ENCODE peak calls at places on chromosomes 11 and 22, in ten cellular contexts. One of them, this sample, is unnamed.

GRCh38 chr22:23609983-23610781 is 21.9 kb downstream of the DRICH1 start:
- DNase-seq in Panc1: no peak
- DNase-seq in H9: no peak
- DNase-seq in upper lobe of right lung: no peak
- DNase-seq in PC-3: no peak
- DNase-seq in astrocyte of the spinal cord: no peak
- DNase-seq in heart right ventricle: no peak
- DNase-seq in choroid plexus epithelial cell: no peak
- DNase-seq in Caco-2: no peak
- DNase-seq in OCI-LY7: no peak
- DNase-seq in this sample: no peak

GRCh38 chr11:77448269-77448668 is 25.6 kb downstream of the PAK1 start:
- DNase-seq in Panc1: no peak
- DNase-seq in H9: no peak
- DNase-seq in upper lobe of right lung: no peak
- DNase-seq in PC-3: no peak
- DNase-seq in astrocyte of the spinal cord: no peak
- DNase-seq in heart right ventricle: no peak
- DNase-seq in choroid plexus epithelial cell: no peak
- DNase-seq in Caco-2: no peak
- DNase-seq in OCI-LY7: no peak
- DNase-seq in this sample: no peak

GRCh38 chr22:26800858-26801257 is 143.5 kb downstream of the MIAT start:
- DNase-seq in Panc1: no peak
- DNase-seq in H9: peak
- DNase-seq in upper lobe of right lung: no peak
- DNase-seq in PC-3: no peak
- DNase-seq in astrocyte of the spinal cord: no peak
- DNase-seq in heart right ventricle: no peak
- DNase-seq in choroid plexus epithelial cell: peak
- DNase-seq in Caco-2: peak
- DNase-seq in OCI-LY7: no peak
- DNase-seq in this sample: no peak

GRCh38 chr11:127136438-127136837 is 135.9 kb upstream of the KIRREL3 start:
- DNase-seq in Panc1: no peak
- DNase-seq in H9: no peak
- DNase-seq in upper lobe of right lung: no peak
- DNase-seq in PC-3: no peak
- DNase-seq in astrocyte of the spinal cord: no peak
- DNase-seq in heart right ventricle: no peak
- DNase-seq in choroid plexus epithelial cell: no peak
- DNase-seq in Caco-2: no peak
- DNase-seq in OCI-LY7: no peak
- DNase-seq in this sample: no peak

GRCh38 chr11:88320149-88320559 is 17.4 kb downstream of the CTSC start:
- DNase-seq in Panc1: no peak
- DNase-seq in H9: no peak
- DNase-seq in upper lobe of right lung: no peak
- DNase-seq in PC-3: peak
- DNase-seq in astrocyte of the spinal cord: peak
- DNase-seq in heart right ventricle: no peak
- DNase-seq in choroid plexus epithelial cell: peak
- DNase-seq in Caco-2: no peak
- DNase-seq in OCI-LY7: no peak
- DNase-seq in this sample: no peak

GRCh38 chr22:49026476-49027121 is 801.1 kb downstream of the BRD1 start:
- DNase-seq in Panc1: no peak
- DNase-seq in H9: peak
- DNase-seq in upper lobe of right lung: no peak
- DNase-seq in PC-3: no peak
- DNase-seq in astrocyte of the spinal cord: no peak
- DNase-seq in heart right ventricle: no peak
- DNase-seq in choroid plexus epithelial cell: no peak
- DNase-seq in Caco-2: no peak
- DNase-seq in OCI-LY7: peak
- DNase-seq in this sample: no peak

GRCh38 chr22:17258015-17258827 is 39.0 kb upstream of the ADA2 start:
- DNase-seq in Panc1: no peak
- DNase-seq in H9: peak
- DNase-seq in upper lobe of right lung: no peak
- DNase-seq in PC-3: peak
- DNase-seq in astrocyte of the spinal cord: peak
- DNase-seq in heart right ventricle: peak
- DNase-seq in choroid plexus epithelial cell: peak
- DNase-seq in Caco-2: peak
- DNase-seq in OCI-LY7: peak
- DNase-seq in this sample: no peak

GRCh38 chr11:17972987-17973386 is 39.9 kb downstream of the SERGEF start:
- DNase-seq in Panc1: peak
- DNase-seq in H9: peak
- DNase-seq in upper lobe of right lung: no peak
- DNase-seq in PC-3: peak
- DNase-seq in astrocyte of the spinal cord: peak
- DNase-seq in heart right ventricle: peak
- DNase-seq in choroid plexus epithelial cell: peak
- DNase-seq in Caco-2: peak
- DNase-seq in OCI-LY7: no peak
- DNase-seq in this sample: peak

DNA sequence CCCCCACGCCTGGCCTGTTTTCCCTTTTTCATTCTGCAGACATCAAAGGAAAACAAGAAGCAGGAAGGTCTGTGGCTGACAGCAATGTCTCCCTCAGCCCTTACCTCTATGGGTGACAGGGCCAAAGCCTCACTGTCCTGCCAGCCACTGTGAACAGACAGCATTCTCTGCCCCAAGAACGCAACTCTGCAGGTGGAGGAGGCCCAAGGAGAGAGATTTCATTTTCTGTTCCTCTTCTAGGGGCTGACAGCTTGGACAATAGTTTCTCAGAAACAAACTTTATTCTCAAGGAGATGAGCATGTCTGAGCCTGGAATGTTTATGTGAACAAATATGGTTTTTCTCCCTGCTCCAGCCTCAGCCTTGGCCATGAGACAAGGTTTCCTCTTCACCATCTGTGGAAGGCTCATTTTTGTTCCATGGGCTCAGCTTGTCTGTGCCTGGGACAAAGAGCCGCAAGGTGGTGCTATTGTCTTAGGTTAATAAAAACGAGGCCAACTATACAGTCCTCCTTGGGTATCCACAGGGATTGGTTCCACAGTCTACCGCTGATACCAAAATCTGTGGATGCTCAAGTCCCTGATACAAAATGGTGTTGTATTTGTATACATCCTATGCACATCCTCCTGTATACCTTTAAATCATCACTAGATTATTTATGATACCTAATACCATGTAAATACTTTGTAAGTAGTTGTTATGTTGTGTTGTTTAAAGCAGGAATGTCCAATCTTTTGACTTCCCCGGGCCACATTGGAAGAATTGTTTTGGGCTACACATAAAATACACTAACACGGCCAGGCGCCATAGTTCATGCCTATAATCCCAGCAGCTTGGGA is 5.8 kb downstream of the PIWIL3 start:
- DNase-seq in Panc1: no peak
- DNase-seq in H9: peak
- DNase-seq in upper lobe of right lung: no peak
- DNase-seq in PC-3: peak
- DNase-seq in astrocyte of the spinal cord: peak
- DNase-seq in heart right ventricle: no peak
- DNase-seq in choroid plexus epithelial cell: peak
- DNase-seq in Caco-2: peak
- DNase-seq in OCI-LY7: peak
- DNase-seq in this sample: peak
- TF ChIP-seq CTCF in Panc1: peak
- TF ChIP-seq CTCF in H9: peak
- TF ChIP-seq CTCF in upper lobe of right lung: peak
- TF ChIP-seq CTCF in PC-3: peak
- TF ChIP-seq CTCF in astrocyte of the spinal cord: peak
- TF ChIP-seq CTCF in heart right ventricle: peak
- TF ChIP-seq CTCF in choroid plexus epithelial cell: peak
- TF ChIP-seq CTCF in Caco-2: peak
- TF ChIP-seq CTCF in OCI-LY7: peak
- TF ChIP-seq CTCF in this sample: peak

GRCh38 chr11:134939905-134940304 is 527.9 kb upstream of the B3GAT1 start:
- DNase-seq in Panc1: no peak
- DNase-seq in H9: no peak
- DNase-seq in upper lobe of right lung: no peak
- DNase-seq in PC-3: no peak
- DNase-seq in astrocyte of the spinal cord: no peak
- DNase-seq in heart right ventricle: peak
- DNase-seq in choroid plexus epithelial cell: peak
- DNase-seq in Caco-2: peak
- DNase-seq in OCI-LY7: no peak
- DNase-seq in this sample: no peak
- TF ChIP-seq CTCF in Panc1: peak
- TF ChIP-seq CTCF in H9: peak
- TF ChIP-seq CTCF in upper lobe of right lung: peak
- TF ChIP-seq CTCF in PC-3: peak
- TF ChIP-seq CTCF in astrocyte of the spinal cord: peak
- TF ChIP-seq CTCF in heart right ventricle: peak
- TF ChIP-seq CTCF in choroid plexus epithelial cell: peak
- TF ChIP-seq CTCF in Caco-2: peak
- TF ChIP-seq CTCF in OCI-LY7: peak
- TF ChIP-seq CTCF in this sample: no peak

GRCh38 chr11:22626573-22627239 is 1.1 kb upstream of the FANCF start:
- DNase-seq in Panc1: no peak
- DNase-seq in H9: no peak
- DNase-seq in upper lobe of right lung: no peak
- DNase-seq in PC-3: no peak
- DNase-seq in astrocyte of the spinal cord: no peak
- DNase-seq in heart right ventricle: no peak
- DNase-seq in choroid plexus epithelial cell: no peak
- DNase-seq in Caco-2: no peak
- DNase-seq in OCI-LY7: peak
- DNase-seq in this sample: no peak

GRCh38 chr11:22625448-22626287 is at the start of gene FANCF:
- DNase-seq in Panc1: peak
- DNase-seq in H9: peak
- DNase-seq in upper lobe of right lung: peak
- DNase-seq in PC-3: peak
- DNase-seq in astrocyte of the spinal cord: peak
- DNase-seq in heart right ventricle: peak
- DNase-seq in choroid plexus epithelial cell: peak
- DNase-seq in Caco-2: peak
- DNase-seq in OCI-LY7: peak
- DNase-seq in this sample: peak

GRCh38 chr11:22627421-22627820 is 1.8 kb upstream of the FANCF start:
- DNase-seq in Panc1: no peak
- DNase-seq in H9: no peak
- DNase-seq in upper lobe of right lung: no peak
- DNase-seq in PC-3: no peak
- DNase-seq in astrocyte of the spinal cord: no peak
- DNase-seq in heart right ventricle: no peak
- DNase-seq in choroid plexus epithelial cell: no peak
- DNase-seq in Caco-2: no peak
- DNase-seq in OCI-LY7: no peak
- DNase-seq in this sample: no peak

DNA sequence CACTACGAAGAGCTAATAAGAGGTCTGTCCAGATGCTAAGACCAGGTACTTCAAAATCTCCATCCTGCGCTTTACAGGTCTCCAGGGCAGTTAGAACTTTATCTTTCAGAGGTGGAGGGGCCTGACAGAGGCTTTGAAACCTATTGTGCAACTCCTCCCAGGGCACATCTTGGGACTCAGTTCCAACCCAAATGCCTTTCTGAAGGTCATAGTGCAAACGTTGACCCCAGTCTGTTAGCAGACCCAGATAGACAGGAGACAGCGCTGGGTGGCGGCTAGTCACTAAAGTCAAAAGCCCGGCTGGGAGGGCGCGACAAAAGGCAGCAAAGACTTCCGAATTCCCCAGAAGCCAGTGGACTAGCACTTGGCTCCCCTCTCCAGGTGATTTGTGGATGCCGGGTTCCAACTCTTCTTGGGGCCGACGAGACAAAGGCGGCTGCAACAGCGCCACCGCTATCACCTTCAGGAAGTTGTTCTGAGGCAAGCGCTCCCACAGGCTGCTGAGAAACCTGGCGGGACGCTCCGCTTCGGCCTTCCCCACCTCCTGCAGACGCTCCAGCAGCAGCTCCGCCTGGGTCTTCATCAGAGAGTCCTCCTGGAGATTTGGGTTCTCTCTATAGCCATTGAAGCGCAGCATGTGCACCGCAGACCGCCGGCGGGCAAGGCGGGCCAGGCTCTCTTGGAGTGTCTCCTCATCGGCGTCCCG is 728 bp downstream of the FANCF start:
- DNase-seq in Panc1: peak
- DNase-seq in H9: peak
- DNase-seq in upper lobe of right lung: peak
- DNase-seq in PC-3: peak
- DNase-seq in astrocyte of the spinal cord: peak
- DNase-seq in heart right ventricle: peak
- DNase-seq in choroid plexus epithelial cell: peak
- DNase-seq in Caco-2: peak
- DNase-seq in OCI-LY7: peak
- DNase-seq in this sample: peak
- TF ChIP-seq CTCF in Panc1: peak
- TF ChIP-seq CTCF in H9: peak
- TF ChIP-seq CTCF in upper lobe of right lung: peak
- TF ChIP-seq CTCF in PC-3: peak
- TF ChIP-seq CTCF in astrocyte of the spinal cord: peak
- TF ChIP-seq CTCF in heart right ventricle: peak
- TF ChIP-seq CTCF in choroid plexus epithelial cell: peak
- TF ChIP-seq CTCF in Caco-2: peak
- TF ChIP-seq CTCF in OCI-LY7: peak
- TF ChIP-seq CTCF in this sample: peak

GRCh38 chr11:69721061-69721460 is 17.2 kb upstream of the FGF19 start:
- DNase-seq in Panc1: no peak
- DNase-seq in H9: no peak
- DNase-seq in upper lobe of right lung: no peak
- DNase-seq in PC-3: no peak
- DNase-seq in astrocyte of the spinal cord: no peak
- DNase-seq in heart right ventricle: no peak
- DNase-seq in choroid plexus epithelial cell: no peak
- DNase-seq in Caco-2: no peak
- DNase-seq in OCI-LY7: no peak
- DNase-seq in this sample: no peak

GRCh38 chr11:69726019-69726418 is 22.2 kb upstream of the FGF19 start:
- DNase-seq in Panc1: no peak
- DNase-seq in H9: no peak
- DNase-seq in upper lobe of right lung: no peak
- DNase-seq in PC-3: no peak
- DNase-seq in astrocyte of the spinal cord: no peak
- DNase-seq in heart right ventricle: no peak
- DNase-seq in choroid plexus epithelial cell: no peak
- DNase-seq in Caco-2: no peak
- DNase-seq in OCI-LY7: no peak
- DNase-seq in this sample: no peak

GRCh38 chr11:69718147-69718546 is 14.3 kb upstream of the FGF19 start:
- DNase-seq in Panc1: no peak
- DNase-seq in H9: peak
- DNase-seq in upper lobe of right lung: no peak
- DNase-seq in PC-3: peak
- DNase-seq in astrocyte of the spinal cord: peak
- DNase-seq in heart right ventricle: peak
- DNase-seq in choroid plexus epithelial cell: peak
- DNase-seq in Caco-2: peak
- DNase-seq in OCI-LY7: peak
- DNase-seq in this sample: no peak

GRCh38 chr11:69718912-69719311 is 15.1 kb upstream of the FGF19 start:
- DNase-seq in Panc1: no peak
- DNase-seq in H9: no peak
- DNase-seq in upper lobe of right lung: no peak
- DNase-seq in PC-3: no peak
- DNase-seq in astrocyte of the spinal cord: no peak
- DNase-seq in heart right ventricle: no peak
- DNase-seq in choroid plexus epithelial cell: no peak
- DNase-seq in Caco-2: no peak
- DNase-seq in OCI-LY7: no peak
- DNase-seq in this sample: no peak

DNA sequence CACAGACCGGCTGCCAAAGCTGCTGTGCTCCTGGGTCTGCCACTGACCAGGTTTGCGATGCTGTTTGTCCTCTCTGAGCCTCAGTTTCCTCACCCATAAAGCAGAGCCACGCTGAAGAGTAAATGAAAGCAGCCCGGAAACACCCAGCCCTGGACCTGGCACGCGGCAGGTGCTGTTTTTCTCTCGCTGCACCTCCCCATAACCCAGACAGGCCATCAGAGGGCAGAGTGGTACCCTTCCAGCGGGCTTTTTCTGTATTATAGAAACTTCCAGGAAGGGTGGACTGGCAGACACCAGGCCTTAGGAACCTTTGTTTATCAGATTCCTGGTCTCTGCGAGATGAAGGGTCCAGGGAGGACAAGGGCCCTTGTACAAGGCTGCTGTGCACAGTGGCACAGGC is 17.9 kb upstream of the FGF19 start:
- DNase-seq in Panc1: no peak
- DNase-seq in H9: no peak
- DNase-seq in upper lobe of right lung: no peak
- DNase-seq in PC-3: peak
- DNase-seq in astrocyte of the spinal cord: no peak
- DNase-seq in heart right ventricle: no peak
- DNase-seq in choroid plexus epithelial cell: no peak
- DNase-seq in Caco-2: no peak
- DNase-seq in OCI-LY7: no peak
- DNase-seq in this sample: peak
- TF ChIP-seq CTCF in Panc1: no peak
- TF ChIP-seq CTCF in H9: peak
- TF ChIP-seq CTCF in upper lobe of right lung: no peak
- TF ChIP-seq CTCF in PC-3: peak
- TF ChIP-seq CTCF in astrocyte of the spinal cord: peak
- TF ChIP-seq CTCF in heart right ventricle: no peak
- TF ChIP-seq CTCF in choroid plexus epithelial cell: peak
- TF ChIP-seq CTCF in Caco-2: peak
- TF ChIP-seq CTCF in OCI-LY7: peak
- TF ChIP-seq CTCF in this sample: peak

This sample was measured in MCF 10A.